ENCODE peak calls at places on chromosome 14, in ten cellular contexts. Y, W, E, G, R, X, N, A, F and V are unnamed samples.

GRCh38 chr14:97580923-97581495 is 783.8 kb downstream of the VRK1 start:
- DNase-seq in Y (no peak), W (peak; percentile 63), E (no peak), G (no peak), R (no peak), X (no peak), N (no peak), A (no peak), F (no peak), V (no peak)

GRCh38 chr14:56118611-56119181 is 485 bp downstream of the PELI2 start:
- DNase-seq in Y (no peak), W (peak; percentile 46), E (peak; percentile 9), G (peak; percentile 31), R (no peak), X (no peak), N (peak; percentile 48), A (no peak), F (no peak), V (no peak)

GRCh38 chr14:37985826-37986470 is 221.8 kb upstream of the SSTR1 start:
- DNase-seq in Y (peak; percentile 30), W (peak; percentile 72), E (peak; percentile 24), G (no peak), R (no peak), X (peak; percentile 28), N (no peak), A (no peak), F (peak; percentile 16), V (no peak)

GRCh38 chr14:23728791-23729190 is 92.6 kb downstream of the DHRS2 start:
- DNase-seq in Y (no peak), W (no peak), E (no peak), G (no peak), R (no peak), X (no peak), N (no peak), A (no peak), F (no peak), V (no peak)

GRCh38 chr14:27739657-27740156 is 1026.9 kb upstream of the FOXG1 start:
- DNase-seq in Y (no peak), W (no peak), E (no peak), G (no peak), R (no peak), X (no peak), N (no peak), A (no peak), F (no peak), V (peak; percentile 8)

GRCh38 chr14:21024668-21025373 is at the start of gene NDRG2:
- DNase-seq in Y (no peak), W (peak; percentile 89), E (peak; percentile 25), G (peak; percentile 82), R (peak; percentile 70), X (no peak), N (peak; percentile 84), A (no peak), F (peak; percentile 32), V (no peak)

GRCh38 chr14:23103581-23103980 is 1.2 kb downstream of the CIROP start:
- DNase-seq in Y (no peak), W (no peak), E (no peak), G (no peak), R (no peak), X (no peak), N (no peak), A (no peak), F (no peak), V (no peak)

GRCh38 chr14:97319691-97320090 is 522.5 kb downstream of the VRK1 start:
- DNase-seq in Y (no peak), W (no peak), E (peak; percentile 8), G (no peak), R (no peak), X (no peak), N (no peak), A (no peak), F (no peak), V (no peak)

GRCh38 chr14:69693145-69693544 is 73.8 kb upstream of the SRSF5 start:
- DNase-seq in Y (peak; percentile 57), W (peak; percentile 34), E (no peak), G (no peak), R (no peak), X (no peak), N (no peak), A (no peak), F (no peak), V (no peak)

GRCh38 chr14:104135904-104136471 is 2.4 kb upstream of the KIF26A start:
- DNase-seq in Y (no peak), W (peak; percentile 75), E (no peak), G (no peak), R (no peak), X (no peak), N (no peak), A (no peak), F (no peak), V (no peak)

GRCh38 chr14:101183376-101184103 is 280.0 kb upstream of the RTL1 start:
- DNase-seq in Y (no peak), W (peak; percentile 86), E (no peak), G (no peak), R (no peak), X (no peak), N (no peak), A (no peak), F (no peak), V (no peak)

GRCh38 chr14:59067135-59067894 is 121.2 kb upstream of the DAAM1 start:
- DNase-seq in Y (no peak), W (no peak), E (no peak), G (no peak), R (no peak), X (no peak), N (no peak), A (no peak), F (no peak), V (no peak)

GRCh38 chr14:94029250-94029649 is 3.1 kb downstream of the OTUB2 start:
- DNase-seq in Y (no peak), W (no peak), E (no peak), G (no peak), R (no peak), X (no peak), N (no peak), A (no peak), F (no peak), V (no peak)

GRCh38 chr14:63896278-63896720 is 43.5 kb downstream of the SYNE2 start:
- DNase-seq in Y (peak; percentile 41), W (no peak), E (peak; percentile 83), G (peak; percentile 70), R (peak; percentile 39), X (peak; percentile 100), N (peak; percentile 66), A (no peak), F (no peak), V (peak; percentile 69)

GRCh38 chr14:22492601-22493000 is 96.4 kb downstream of the DAD1 start:
- DNase-seq in Y (no peak), W (no peak), E (no peak), G (no peak), R (no peak), X (no peak), N (no peak), A (no peak), F (no peak), V (no peak)

GRCh38 chr14:53354331-53354730 is 201.2 kb upstream of the DDHD1 start:
- DNase-seq in Y (no peak), W (no peak), E (no peak), G (no peak), R (no peak), X (peak; percentile 35), N (no peak), A (no peak), F (no peak), V (no peak)

GRCh38 chr14:44960646-44961045 is 1.1 kb downstream of the KLHL28 start:
- DNase-seq in Y (no peak), W (no peak), E (peak; percentile 22), G (no peak), R (no peak), X (peak; percentile 23), N (no peak), A (no peak), F (no peak), V (no peak)

GRCh38 chr14:68789798-68790655 is 2.8 kb downstream of the ZFP36L1 start:
- DNase-seq in Y (no peak), W (peak; percentile 26), E (peak; percentile 47), G (no peak), R (no peak), X (peak; percentile 48), N (no peak), A (no peak), F (no peak), V (no peak)

GRCh38 chr14:32492482-32492881 is 163.4 kb downstream of the AKAP6 start:
- DNase-seq in Y (no peak), W (no peak), E (no peak), G (no peak), R (no peak), X (no peak), N (no peak), A (no peak), F (no peak), V (no peak)

GRCh38 chr14:73634333-73634833 is 10.4 kb upstream of the DNAL1 start:
- DNase-seq in Y (peak; percentile 67), W (peak; percentile 82), E (peak; percentile 32), G (no peak), R (peak; percentile 13), X (no peak), N (no peak), A (no peak), F (no peak), V (no peak)

GRCh38 chr14:54686219-54686870 is 119.4 kb downstream of the SAMD4A start:
- DNase-seq in Y (peak; percentile 0), W (no peak), E (peak; percentile 92), G (peak; percentile 86), R (no peak), X (peak; percentile 92), N (peak; percentile 59), A (peak; percentile 78), F (no peak), V (no peak)

GRCh38 chr14:59305836-59306555 is 117.5 kb downstream of the DAAM1 start:
- DNase-seq in Y (no peak), W (no peak), E (peak; percentile 65), G (no peak), R (no peak), X (peak; percentile 82), N (no peak), A (no peak), F (no peak), V (no peak)

GRCh38 chr14:23182372-23183014 is 967 bp downstream of the SLC7A8 start:
- DNase-seq in Y (no peak), W (peak; percentile 88), E (peak; percentile 25), G (peak; percentile 55), R (peak; percentile 29), X (no peak), N (peak; percentile 72), A (no peak), F (no peak), V (no peak)

GRCh38 chr14:75723716-75724115 is 62.7 kb downstream of the TTLL5 start:
- DNase-seq in Y (no peak), W (no peak), E (no peak), G (no peak), R (no peak), X (no peak), N (no peak), A (no peak), F (no peak), V (no peak)

GRCh38 chr14:100769035-100769939 is 42.6 kb downstream of the DLK1 start:
- DNase-seq in Y (no peak), W (no peak), E (no peak), G (no peak), R (no peak), X (no peak), N (no peak), A (no peak), F (no peak), V (no peak)

GRCh38 chr14:75675265-75675960 is 14.4 kb downstream of the TTLL5 start:
- DNase-seq in Y (no peak), W (peak; percentile 21), E (no peak), G (no peak), R (no peak), X (no peak), N (no peak), A (no peak), F (no peak), V (no peak)

GRCh38 chr14:72851660-72852059 is 42.2 kb downstream of the DPF3 start:
- DNase-seq in Y (no peak), W (no peak), E (no peak), G (no peak), R (no peak), X (no peak), N (no peak), A (no peak), F (no peak), V (no peak)

GRCh38 chr14:35406811-35407630 is 2.5 kb upstream of the NFKBIA start:
- DNase-seq in Y (peak; percentile 56), W (peak; percentile 71), E (peak; percentile 77), G (no peak), R (peak; percentile 67), X (peak; percentile 82), N (no peak), A (peak; percentile 60), F (no peak), V (no peak)